ENCODE peak calls at places on chromosomes 2 and 18, in ten cellular contexts. E, S, Y, O, P, M, R, K, Q and F are unnamed samples.

GRCh38 chr2:98374958-98375570 is 28.8 kb downstream of the CNGA3 start:
- DNase-seq in E (no peak), S (no peak), Y (no peak), O (no peak), P (no peak), M (no peak), R (no peak), K (no peak), Q (no peak), F (no peak)

GRCh38 chr2:216956820-216957493 is 97.1 kb upstream of the TNP1 start:
- DNase-seq in E (no peak), S (no peak), Y (no peak), O (no peak), P (no peak), M (peak), R (no peak), K (no peak), Q (no peak), F (no peak)

GRCh38 chr2:190342601-190343000 is 788 bp upstream of the INPP1 start:
- DNase-seq in E (no peak), S (no peak), Y (no peak), O (no peak), P (no peak), M (no peak), R (no peak), K (no peak), Q (no peak), F (no peak)

GRCh38 chr2:45132551-45132950 is 123.3 kb upstream of the SIX2 start:
- DNase-seq in E (no peak), S (no peak), Y (no peak), O (no peak), P (no peak), M (no peak), R (no peak), K (no peak), Q (no peak), F (no peak)

GRCh38 chr2:223929575-223930001 is 15.5 kb downstream of the WDFY1 start:
- DNase-seq in E (no peak), S (no peak), Y (no peak), O (no peak), P (no peak), M (no peak), R (no peak), K (no peak), Q (no peak), F (no peak)

GRCh38 chr18:36814994-36815393 is 13.8 kb downstream of the TPGS2 start:
- DNase-seq in E (no peak), S (no peak), Y (no peak), O (no peak), P (no peak), M (no peak), R (no peak), K (no peak), Q (no peak), F (no peak)

GRCh38 chr2:30686000-30686399 is 121.2 kb downstream of the CAPN13 start:
- DNase-seq in E (no peak), S (no peak), Y (no peak), O (no peak), P (no peak), M (no peak), R (no peak), K (no peak), Q (no peak), F (no peak)

GRCh38 chr2:86319700-86320369 is 17.6 kb downstream of the REEP1 start:
- DNase-seq in E (no peak), S (no peak), Y (no peak), O (no peak), P (no peak), M (no peak), R (no peak), K (no peak), Q (no peak), F (no peak)

GRCh38 chr2:212451786-212452200 is 86.8 kb downstream of the ERBB4 start:
- DNase-seq in E (no peak), S (peak), Y (no peak), O (peak), P (peak), M (no peak), R (peak), K (peak), Q (no peak), F (peak)

GRCh38 chr2:7011376-7012083 is 94.3 kb downstream of the RNF144A start:
- DNase-seq in E (no peak), S (peak), Y (no peak), O (no peak), P (no peak), M (no peak), R (peak), K (no peak), Q (no peak), F (peak)

GRCh38 chr2:128466377-128467175 is 147.9 kb upstream of the HS6ST1 start:
- DNase-seq in E (no peak), S (peak), Y (no peak), O (no peak), P (no peak), M (peak), R (no peak), K (no peak), Q (peak), F (no peak)

GRCh38 chr2:182887093-182887492 is 20.7 kb upstream of the FRZB start:
- DNase-seq in E (no peak), S (no peak), Y (no peak), O (no peak), P (no peak), M (no peak), R (no peak), K (no peak), Q (no peak), F (no peak)

GRCh38 chr2:223900531-223900930 is 44.6 kb downstream of the WDFY1 start:
- DNase-seq in E (no peak), S (no peak), Y (no peak), O (no peak), P (no peak), M (no peak), R (no peak), K (no peak), Q (no peak), F (no peak)

GRCh38 chr2:201909961-201910361 is 103.6 kb downstream of the CDK15 start:
- DNase-seq in E (no peak), S (peak), Y (no peak), O (no peak), P (no peak), M (no peak), R (no peak), K (no peak), Q (no peak), F (peak)

GRCh38 chr2:28949190-28949589 is 31.9 kb upstream of the TOGARAM2 start:
- DNase-seq in E (no peak), S (no peak), Y (no peak), O (no peak), P (no peak), M (no peak), R (no peak), K (no peak), Q (no peak), F (no peak)

GRCh38 chr18:43789234-43790000 is 512.1 kb upstream of the SYT4 start:
- DNase-seq in E (no peak), S (peak), Y (no peak), O (no peak), P (no peak), M (no peak), R (peak), K (no peak), Q (no peak), F (peak)

GRCh38 chr2:121664086-121664485 is 14.8 kb upstream of the CLASP1 start:
- DNase-seq in E (no peak), S (no peak), Y (no peak), O (no peak), P (no peak), M (no peak), R (no peak), K (peak), Q (no peak), F (no peak)

GRCh38 chr2:185507703-185508102 is 230.9 kb upstream of the FSIP2 start:
- DNase-seq in E (no peak), S (no peak), Y (no peak), O (no peak), P (no peak), M (no peak), R (peak), K (no peak), Q (no peak), F (no peak)

GRCh38 chr2:189940913-189941312 is 121.6 kb downstream of the MSTN start:
- DNase-seq in E (no peak), S (no peak), Y (no peak), O (no peak), P (no peak), M (no peak), R (no peak), K (no peak), Q (no peak), F (no peak)

GRCh38 chr2:98880266-98881152 is 55.5 kb downstream of the CRACDL start:
- DNase-seq in E (no peak), S (no peak), Y (no peak), O (no peak), P (no peak), M (no peak), R (no peak), K (no peak), Q (peak), F (peak)

GRCh38 chr2:149313512-149313972 is 16.8 kb upstream of the LYPD6 start:
- DNase-seq in E (no peak), S (peak), Y (no peak), O (peak), P (peak), M (no peak), R (peak), K (peak), Q (no peak), F (peak)

GRCh38 chr2:239208470-239209180 is 192.2 kb downstream of the HDAC4 start:
- DNase-seq in E (no peak), S (no peak), Y (no peak), O (no peak), P (no peak), M (no peak), R (no peak), K (no peak), Q (no peak), F (no peak)

GRCh38 chr2:88212251-88212790 is 42.2 kb downstream of the THNSL2 start:
- DNase-seq in E (no peak), S (peak), Y (no peak), O (peak), P (no peak), M (no peak), R (no peak), K (peak), Q (no peak), F (peak)

GRCh38 chr18:51852661-51853060 is 487.3 kb upstream of the DCC start:
- DNase-seq in E (no peak), S (no peak), Y (no peak), O (no peak), P (no peak), M (no peak), R (no peak), K (no peak), Q (no peak), F (no peak)

GRCh38 chr2:172251231-172251630 is 148.5 kb upstream of the DLX2 start:
- DNase-seq in E (no peak), S (peak), Y (no peak), O (no peak), P (no peak), M (no peak), R (no peak), K (no peak), Q (no peak), F (no peak)

GRCh38 chr18:57359433-57359832 is 7.1 kb downstream of the ST8SIA3 start:
- DNase-seq in E (no peak), S (no peak), Y (no peak), O (no peak), P (no peak), M (no peak), R (no peak), K (no peak), Q (no peak), F (no peak)

GRCh38 chr18:5238371-5238758 is 41.3 kb upstream of the AKAIN1 start:
- DNase-seq in E (no peak), S (peak), Y (peak), O (no peak), P (no peak), M (peak), R (no peak), K (peak), Q (no peak), F (peak)

GRCh38 chr18:9684901-9685738 is 23.0 kb upstream of the RAB31 start:
- DNase-seq in E (no peak), S (peak), Y (no peak), O (no peak), P (no peak), M (no peak), R (no peak), K (no peak), Q (peak), F (peak)

GRCh38 chr18:63098014-63098981 is 221.3 kb downstream of the BCL2 start:
- DNase-seq in E (no peak), S (no peak), Y (no peak), O (no peak), P (no peak), M (no peak), R (no peak), K (no peak), Q (no peak), F (no peak)

GRCh38 chr2:204871246-204871953 is 326.1 kb downstream of the PARD3B start:
- DNase-seq in E (no peak), S (peak), Y (no peak), O (no peak), P (no peak), M (no peak), R (peak), K (no peak), Q (no peak), F (peak)

GRCh38 chr18:50011813-50012445 is 183.0 kb downstream of the MYO5B start:
- DNase-seq in E (no peak), S (peak), Y (no peak), O (no peak), P (peak), M (no peak), R (no peak), K (peak), Q (no peak), F (peak)

GRCh38 chr2:218985021-218985324 is at the start of gene FEV:
- DNase-seq in E (no peak), S (no peak), Y (no peak), O (no peak), P (no peak), M (no peak), R (no peak), K (no peak), Q (no peak), F (no peak)

GRCh38 chr2:108268001-108268400 is 20.7 kb upstream of the SULT1C2 start:
- DNase-seq in E (no peak), S (peak), Y (no peak), O (no peak), P (peak), M (no peak), R (no peak), K (no peak), Q (no peak), F (peak)

GRCh38 chr2:74778381-74779371 is 55.3 kb upstream of the HK2 start:
- DNase-seq in E (no peak), S (peak), Y (no peak), O (peak), P (no peak), M (no peak), R (peak), K (no peak), Q (no peak), F (peak)

GRCh38 chr2:32553829-32554432 is 73.9 kb upstream of the TTC27 start:
- DNase-seq in E (no peak), S (peak), Y (no peak), O (peak), P (no peak), M (no peak), R (peak), K (peak), Q (no peak), F (peak)

GRCh38 chr18:363327-364115 is 95.7 kb upstream of the THOC1 start:
- DNase-seq in E (no peak), S (peak), Y (no peak), O (no peak), P (no peak), M (no peak), R (peak), K (no peak), Q (no peak), F (no peak)

GRCh38 chr2:26429779-26430654 is 28.3 kb downstream of the DRC1 start:
- DNase-seq in E (no peak), S (peak), Y (no peak), O (no peak), P (no peak), M (peak), R (no peak), K (peak), Q (no peak), F (peak)

GRCh38 chr2:64137567-64137966 is 6.7 kb downstream of the PELI1 start:
- DNase-seq in E (no peak), S (no peak), Y (no peak), O (no peak), P (no peak), M (no peak), R (peak), K (no peak), Q (no peak), F (no peak)

GRCh38 chr2:113202305-113203216 is 28.8 kb downstream of the PSD4 start:
- DNase-seq in E (no peak), S (no peak), Y (peak), O (peak), P (no peak), M (no peak), R (no peak), K (no peak), Q (peak), F (no peak)

GRCh38 chr2:186256540-186256939 is 229.5 kb upstream of the ZC3H15 start:
- DNase-seq in E (no peak), S (peak), Y (no peak), O (peak), P (no peak), M (no peak), R (peak), K (peak), Q (no peak), F (peak)